ENCODE peak calls at places on chromosomes 6 and 20, in four cellular contexts. R, B, X and K are unnamed samples.

GRCh38 chr6:92715991-92716390 is 703.4 kb downstream of the EPHA7 start:
- DNase-seq in R (no peak), B (no peak), X (no peak), K (no peak)

GRCh38 chr6:28586273-28586672 is 60.6 kb downstream of the GPX5 start:
- DNase-seq in R (no peak), B (no peak), X (no peak), K (no peak)

GRCh38 chr6:44699082-44699481 is 311.6 kb downstream of the CDC5L start:
- DNase-seq in R (no peak), B (no peak), X (peak), K (no peak)

GRCh38 chr6:150324044-150324443 is 44.8 kb upstream of the IYD start:
- DNase-seq in R (no peak), B (no peak), X (no peak), K (no peak)

GRCh38 chr6:411402-412145 is 20.0 kb downstream of the IRF4 start:
- DNase-seq in R (no peak), B (no peak), X (no peak), K (no peak)

GRCh38 chr20:51189814-51190782 is 167.2 kb upstream of the KCNG1 start:
- DNase-seq in R (no peak), B (no peak), X (peak), K (no peak)

GRCh38 chr6:6883011-6883410 is 224.8 kb upstream of the RREB1 start:
- DNase-seq in R (no peak), B (no peak), X (no peak), K (no peak)

GRCh38 chr6:35238843-35239289 is 20.7 kb upstream of the ZNF76 start:
- DNase-seq in R (peak), B (no peak), X (no peak), K (peak)

GRCh38 chr20:52060794-52061714 is 130.5 kb downstream of the ZFP64 start:
- DNase-seq in R (no peak), B (no peak), X (peak), K (no peak)

GRCh38 chr20:52017669-52018317 is 173.8 kb downstream of the ZFP64 start:
- DNase-seq in R (no peak), B (no peak), X (no peak), K (no peak)

GRCh38 chr6:94511502-94512088 is 1065.7 kb upstream of the MANEA start:
- DNase-seq in R (peak), B (no peak), X (no peak), K (no peak)

GRCh38 chr6:121847806-121848522 is 412.5 kb downstream of the GJA1 start:
- DNase-seq in R (no peak), B (no peak), X (no peak), K (no peak)

GRCh38 chr20:31806564-31807355 is 12.4 kb upstream of the MYLK2 start:
- DNase-seq in R (no peak), B (no peak), X (peak), K (peak)

GRCh38 chr6:110881929-110882629 is 7.5 kb downstream of the AMD1 start:
- DNase-seq in R (no peak), B (no peak), X (peak), K (no peak)

GRCh38 chr20:53961527-53961926 is 108.9 kb downstream of the BCAS1 start:
- DNase-seq in R (no peak), B (no peak), X (no peak), K (no peak)

GRCh38 chr6:37763413-37763812 is 56.1 kb upstream of the ZFAND3 start:
- DNase-seq in R (no peak), B (no peak), X (no peak), K (no peak)

GRCh38 chr20:37552415-37552814 is 24.7 kb upstream of the BLCAP start:
- DNase-seq in R (no peak), B (no peak), X (peak), K (no peak)